ENCODE peak calls at places on chromosomes 4 and X, in six cellular contexts. One of them, this sample, is unnamed.

GRCh38 chr4:8123389-8123788 is 35.2 kb downstream of the ABLIM2 start:
- DNase-seq in brain microvascular endothelial cell: no peak
- DNase-seq in colonic mucosa: no peak
- DNase-seq in GM23338: no peak
- DNase-seq in fibroblast of the aortic adventitia: no peak
- DNase-seq in fibroblast of pulmonary artery: no peak
- DNase-seq in this sample: no peak

GRCh38 chr4:2887343-2887742 is 43.7 kb downstream of the ADD1 start:
- DNase-seq in brain microvascular endothelial cell: no peak
- DNase-seq in colonic mucosa: no peak
- DNase-seq in GM23338: no peak
- DNase-seq in fibroblast of the aortic adventitia: no peak
- DNase-seq in fibroblast of pulmonary artery: no peak
- DNase-seq in this sample: no peak

GRCh38 chrX:48972214-48973164 is 845 bp upstream of the KCND1 start:
- DNase-seq in brain microvascular endothelial cell: peak; percentile 37
- DNase-seq in colonic mucosa: peak; percentile 53
- DNase-seq in GM23338: peak; percentile 71
- DNase-seq in fibroblast of the aortic adventitia: peak; percentile 50
- DNase-seq in fibroblast of pulmonary artery: peak; percentile 57
- DNase-seq in this sample: no peak

GRCh38 chrX:113514906-113515305 is 674.3 kb upstream of the AMOT start:
- DNase-seq in brain microvascular endothelial cell: no peak
- DNase-seq in colonic mucosa: no peak
- DNase-seq in GM23338: peak; percentile 3
- DNase-seq in fibroblast of the aortic adventitia: no peak
- DNase-seq in fibroblast of pulmonary artery: no peak
- DNase-seq in this sample: no peak

GRCh38 chr4:40043786-40044185 is 12.9 kb upstream of the N4BP2 start:
- DNase-seq in brain microvascular endothelial cell: no peak
- DNase-seq in colonic mucosa: no peak
- DNase-seq in GM23338: no peak
- DNase-seq in fibroblast of the aortic adventitia: no peak
- DNase-seq in fibroblast of pulmonary artery: no peak
- DNase-seq in this sample: no peak

GRCh38 chr4:57018930-57019329 is 40.2 kb downstream of the POLR2B start:
- DNase-seq in brain microvascular endothelial cell: no peak
- DNase-seq in colonic mucosa: no peak
- DNase-seq in GM23338: no peak
- DNase-seq in fibroblast of the aortic adventitia: peak; percentile 48
- DNase-seq in fibroblast of pulmonary artery: peak; percentile 49
- DNase-seq in this sample: no peak

GRCh38 chr4:73770917-73771316 is 30.5 kb downstream of the CXCL8 start:
- DNase-seq in brain microvascular endothelial cell: no peak
- DNase-seq in colonic mucosa: peak; percentile 77
- DNase-seq in GM23338: no peak
- DNase-seq in fibroblast of the aortic adventitia: no peak
- DNase-seq in fibroblast of pulmonary artery: no peak
- DNase-seq in this sample: no peak

GRCh38 chr4:46329118-46329976 is 60.6 kb downstream of the GABRA2 start:
- DNase-seq in brain microvascular endothelial cell: no peak
- DNase-seq in colonic mucosa: peak; percentile 33
- DNase-seq in GM23338: peak; percentile 87
- DNase-seq in fibroblast of the aortic adventitia: no peak
- DNase-seq in fibroblast of pulmonary artery: peak; percentile 82
- DNase-seq in this sample: peak; percentile 46

GRCh38 chrX:78092296-78092695 is 11.8 kb upstream of the PGK1 start:
- DNase-seq in brain microvascular endothelial cell: peak; percentile 29
- DNase-seq in colonic mucosa: no peak
- DNase-seq in GM23338: peak; percentile 70
- DNase-seq in fibroblast of the aortic adventitia: peak; percentile 73
- DNase-seq in fibroblast of pulmonary artery: peak; percentile 67
- DNase-seq in this sample: no peak

GRCh38 chr4:94559351-94559806 is 107.6 kb downstream of the PDLIM5 start:
- DNase-seq in brain microvascular endothelial cell: peak; percentile 41
- DNase-seq in colonic mucosa: no peak
- DNase-seq in GM23338: no peak
- DNase-seq in fibroblast of the aortic adventitia: peak; percentile 69
- DNase-seq in fibroblast of pulmonary artery: no peak
- DNase-seq in this sample: no peak

GRCh38 chrX:117628381-117628780 is 488.2 kb downstream of the KLHL13 start:
- DNase-seq in brain microvascular endothelial cell: no peak
- DNase-seq in colonic mucosa: no peak
- DNase-seq in GM23338: no peak
- DNase-seq in fibroblast of the aortic adventitia: no peak
- DNase-seq in fibroblast of pulmonary artery: no peak
- DNase-seq in this sample: no peak

GRCh38 chr4:37685211-37685725 is 908 bp downstream of the RELL1 start:
- DNase-seq in brain microvascular endothelial cell: no peak
- DNase-seq in colonic mucosa: no peak
- DNase-seq in GM23338: peak; percentile 21
- DNase-seq in fibroblast of the aortic adventitia: peak; percentile 67
- DNase-seq in fibroblast of pulmonary artery: peak; percentile 55
- DNase-seq in this sample: no peak

GRCh38 chrX:13396887-13397286 is 77.0 kb upstream of the ATXN3L start:
- DNase-seq in brain microvascular endothelial cell: no peak
- DNase-seq in colonic mucosa: no peak
- DNase-seq in GM23338: no peak
- DNase-seq in fibroblast of the aortic adventitia: peak; percentile 69
- DNase-seq in fibroblast of pulmonary artery: peak; percentile 50
- DNase-seq in this sample: no peak

GRCh38 chr4:6498511-6499240 is 26.3 kb upstream of the PPP2R2C start:
- DNase-seq in brain microvascular endothelial cell: no peak
- DNase-seq in colonic mucosa: peak; percentile 10
- DNase-seq in GM23338: no peak
- DNase-seq in fibroblast of the aortic adventitia: no peak
- DNase-seq in fibroblast of pulmonary artery: no peak
- DNase-seq in this sample: no peak

GRCh38 chr4:24513718-24514117 is 70.6 kb downstream of the DHX15 start:
- DNase-seq in brain microvascular endothelial cell: no peak
- DNase-seq in colonic mucosa: no peak
- DNase-seq in GM23338: no peak
- DNase-seq in fibroblast of the aortic adventitia: no peak
- DNase-seq in fibroblast of pulmonary artery: no peak
- DNase-seq in this sample: no peak

GRCh38 chrX:41933546-41933945 is 10.2 kb upstream of the CASK start:
- DNase-seq in brain microvascular endothelial cell: no peak
- DNase-seq in colonic mucosa: no peak
- DNase-seq in GM23338: no peak
- DNase-seq in fibroblast of the aortic adventitia: no peak
- DNase-seq in fibroblast of pulmonary artery: no peak
- DNase-seq in this sample: no peak

GRCh38 chr4:37780444-37781133 is 45.9 kb upstream of the PGM2 start:
- DNase-seq in brain microvascular endothelial cell: peak; percentile 15
- DNase-seq in colonic mucosa: no peak
- DNase-seq in GM23338: peak; percentile 15
- DNase-seq in fibroblast of the aortic adventitia: peak; percentile 33
- DNase-seq in fibroblast of pulmonary artery: peak; percentile 52
- DNase-seq in this sample: peak; percentile 44

GRCh38 chr4:102827674-102828496 is 534 bp upstream of the UBE2D3 start:
- DNase-seq in brain microvascular endothelial cell: peak; percentile 100
- DNase-seq in colonic mucosa: peak; percentile 99
- DNase-seq in GM23338: peak; percentile 100
- DNase-seq in fibroblast of the aortic adventitia: peak; percentile 100
- DNase-seq in fibroblast of pulmonary artery: peak; percentile 100
- DNase-seq in this sample: peak; percentile 100

GRCh38 chr4:102824398-102824797 is 3.0 kb downstream of the UBE2D3 start:
- DNase-seq in brain microvascular endothelial cell: no peak
- DNase-seq in colonic mucosa: no peak
- DNase-seq in GM23338: no peak
- DNase-seq in fibroblast of the aortic adventitia: no peak
- DNase-seq in fibroblast of pulmonary artery: no peak
- DNase-seq in this sample: no peak

GRCh38 chr4:102826890-102827673 is at the start of gene UBE2D3:
- DNase-seq in brain microvascular endothelial cell: peak; percentile 94
- DNase-seq in colonic mucosa: peak; percentile 90
- DNase-seq in GM23338: peak; percentile 90
- DNase-seq in fibroblast of the aortic adventitia: peak; percentile 97
- DNase-seq in fibroblast of pulmonary artery: peak; percentile 98
- DNase-seq in this sample: peak; percentile 60

GRCh38 chr4:102825261-102826071 is 1.9 kb downstream of the UBE2D3 start:
- DNase-seq in brain microvascular endothelial cell: peak; percentile 56
- DNase-seq in colonic mucosa: peak; percentile 54
- DNase-seq in GM23338: peak; percentile 69
- DNase-seq in fibroblast of the aortic adventitia: peak; percentile 81
- DNase-seq in fibroblast of pulmonary artery: peak; percentile 79
- DNase-seq in this sample: peak; percentile 46

DNA sequence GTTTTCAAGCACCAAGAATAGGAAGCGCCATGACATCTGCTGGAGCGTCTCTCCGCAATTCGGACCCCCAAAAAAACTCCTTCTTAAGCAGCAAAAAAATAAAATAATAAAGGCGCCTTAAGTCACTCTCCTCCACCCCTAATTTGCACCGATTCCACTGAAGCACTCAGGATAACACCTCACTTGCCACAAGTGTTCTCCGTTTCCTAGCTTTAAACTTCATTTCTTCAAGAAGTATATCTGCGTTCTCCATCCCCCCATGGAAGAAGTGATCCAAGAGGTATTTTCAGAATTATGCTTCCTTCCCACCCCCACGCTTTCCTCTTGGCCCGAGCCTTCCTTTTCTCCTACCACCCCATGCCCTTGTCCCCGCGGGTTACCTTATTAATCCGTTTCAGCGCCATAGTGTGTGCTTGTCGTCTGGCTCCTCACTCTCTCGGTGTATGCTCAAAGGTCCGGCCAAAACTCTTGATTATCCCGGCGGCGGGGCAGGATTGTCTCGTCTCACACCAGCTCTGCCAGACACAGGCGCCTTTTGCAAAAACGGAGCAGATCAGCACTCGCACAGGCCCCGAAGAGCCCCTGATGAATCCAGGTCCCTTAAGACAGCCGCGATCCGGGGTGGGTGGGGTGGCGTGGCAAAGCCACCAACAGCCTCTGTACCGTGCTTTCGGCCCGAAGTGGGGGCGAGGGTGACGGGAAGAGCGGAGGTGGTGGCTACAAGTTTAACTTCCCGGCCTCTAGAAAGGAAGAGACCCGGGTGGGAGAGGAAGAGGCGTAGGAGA is 1.1 kb downstream of the UBE2D3 start:
- DNase-seq in brain microvascular endothelial cell: no peak
- DNase-seq in colonic mucosa: no peak
- DNase-seq in GM23338: no peak
- DNase-seq in fibroblast of the aortic adventitia: no peak
- DNase-seq in fibroblast of pulmonary artery: no peak
- DNase-seq in this sample: no peak
- H3K4me3 ChIP-seq in brain microvascular endothelial cell: peak overlapping the region; percentile 69
- H3K4me3 ChIP-seq in colonic mucosa: peak overlapping the region; percentile 82
- H3K4me3 ChIP-seq in GM23338: peak overlapping the region; percentile 84
- H3K4me3 ChIP-seq in fibroblast of the aortic adventitia: peak overlapping the region; percentile 85
- H3K4me3 ChIP-seq in fibroblast of pulmonary artery: peak overlapping the region; percentile 98
- H3K4me3 ChIP-seq in this sample: peak overlapping the region; percentile 76

GRCh38 chrX:125439194-125439849 is 119.7 kb downstream of the TEX13C start:
- DNase-seq in brain microvascular endothelial cell: no peak
- DNase-seq in colonic mucosa: no peak
- DNase-seq in GM23338: peak; percentile 35
- DNase-seq in fibroblast of the aortic adventitia: no peak
- DNase-seq in fibroblast of pulmonary artery: peak; percentile 0
- DNase-seq in this sample: no peak

GRCh38 chrX:125436855-125437254 is 117.2 kb downstream of the TEX13C start:
- DNase-seq in brain microvascular endothelial cell: no peak
- DNase-seq in colonic mucosa: no peak
- DNase-seq in GM23338: peak; percentile 50
- DNase-seq in fibroblast of the aortic adventitia: no peak
- DNase-seq in fibroblast of pulmonary artery: peak; percentile 15
- DNase-seq in this sample: no peak
- TF ChIP-seq CTCF in brain microvascular endothelial cell: no peak
- TF ChIP-seq CTCF in colonic mucosa: no peak
- TF ChIP-seq CTCF in GM23338: peak; percentile 53
- TF ChIP-seq CTCF in fibroblast of the aortic adventitia: no peak
- TF ChIP-seq CTCF in fibroblast of pulmonary artery: peak; percentile 5
- TF ChIP-seq CTCF in this sample: peak; percentile 44

DNA sequence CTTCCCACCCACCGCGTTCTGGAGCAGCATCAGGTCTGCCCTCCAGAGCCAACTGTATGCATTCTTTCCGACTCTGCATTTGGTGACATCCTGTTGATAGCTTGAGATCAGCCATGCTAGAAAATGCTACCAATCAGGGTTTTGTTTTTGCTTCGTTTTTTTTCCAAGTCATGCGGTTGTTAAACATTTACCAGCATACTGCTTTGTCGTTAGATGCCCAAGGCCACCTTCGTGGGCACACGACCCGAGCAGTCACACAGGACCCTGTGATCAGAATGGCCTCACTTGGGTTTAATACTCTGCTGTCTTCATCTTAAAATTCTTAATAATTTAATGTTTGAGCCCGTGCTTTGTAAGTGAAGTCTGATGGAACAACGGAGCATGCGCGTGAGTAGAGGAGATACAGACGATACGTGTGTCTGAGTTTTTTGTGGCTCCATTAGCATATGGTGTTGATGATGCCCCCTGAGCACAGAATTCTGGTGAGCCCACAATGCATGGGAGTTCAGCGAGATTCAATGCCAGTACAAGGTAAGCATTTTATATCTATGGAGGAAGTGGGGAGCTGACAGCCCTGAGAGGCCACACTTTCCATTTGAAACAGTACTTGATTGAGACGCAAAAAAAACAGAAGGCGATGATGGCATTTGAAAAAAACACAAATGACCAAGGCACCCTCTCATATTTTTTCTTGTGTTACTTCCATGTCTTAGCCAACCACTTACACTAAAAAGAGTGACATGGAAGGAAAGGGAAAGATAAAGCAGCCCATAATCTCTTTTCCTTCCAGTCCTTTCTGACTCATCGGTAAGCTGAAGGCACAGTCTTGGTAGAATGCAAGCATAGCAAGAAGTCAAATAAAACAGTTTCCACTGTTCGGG is 323.6 kb downstream of the BCOR start:
- DNase-seq in brain microvascular endothelial cell: no peak
- DNase-seq in colonic mucosa: no peak
- DNase-seq in GM23338: no peak
- DNase-seq in fibroblast of the aortic adventitia: peak; percentile 45
- DNase-seq in fibroblast of pulmonary artery: peak; percentile 80
- DNase-seq in this sample: no peak
- H3K4me3 ChIP-seq in brain microvascular endothelial cell: no peak overlapping the region
- H3K4me3 ChIP-seq in colonic mucosa: no peak overlapping the region
- H3K4me3 ChIP-seq in GM23338: no peak overlapping the region
- H3K4me3 ChIP-seq in fibroblast of the aortic adventitia: no peak overlapping the region
- H3K4me3 ChIP-seq in fibroblast of pulmonary artery: no peak overlapping the region
- H3K4me3 ChIP-seq in this sample: no peak overlapping the region

DNA sequence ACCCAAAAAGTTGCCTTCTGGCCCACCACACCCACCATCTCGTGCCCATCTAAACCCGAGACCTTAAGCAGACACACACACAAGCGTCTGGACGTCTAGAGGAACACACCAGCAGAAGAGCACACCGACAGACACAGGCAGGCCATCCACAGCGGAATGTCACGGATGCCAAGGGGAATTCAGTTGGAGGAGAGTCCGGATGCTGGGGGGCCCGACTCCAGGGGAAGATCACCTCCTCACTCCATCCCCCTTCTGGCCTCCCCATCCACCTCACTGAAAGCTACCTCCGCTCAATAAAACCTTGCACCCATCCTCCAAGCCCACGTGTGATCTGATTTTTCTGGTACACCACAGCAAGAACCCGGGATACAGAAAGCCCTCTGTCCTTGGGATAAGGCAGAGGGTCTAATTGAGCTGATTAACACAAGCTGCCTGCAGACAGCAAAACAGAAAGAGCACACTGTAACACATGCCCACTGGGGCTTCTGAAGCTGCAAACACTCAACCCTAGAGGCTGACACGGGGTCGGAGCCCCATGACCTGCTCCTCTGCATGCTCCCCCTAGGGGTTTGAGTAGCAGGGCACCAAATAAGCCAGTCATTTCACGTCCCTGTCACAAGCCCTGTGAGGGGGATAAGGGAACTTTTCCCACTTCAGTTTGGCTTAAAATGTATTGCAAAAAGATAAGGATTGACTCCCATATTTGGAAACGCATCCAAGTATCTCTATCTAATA is 339.6 kb upstream of the PCDH10 start:
- DNase-seq in brain microvascular endothelial cell: no peak
- DNase-seq in colonic mucosa: no peak
- DNase-seq in GM23338: peak; percentile 77
- DNase-seq in fibroblast of the aortic adventitia: no peak
- DNase-seq in fibroblast of pulmonary artery: no peak
- DNase-seq in this sample: no peak
- TF ChIP-seq CTCF in brain microvascular endothelial cell: peak; percentile 15
- TF ChIP-seq CTCF in colonic mucosa: no peak
- TF ChIP-seq CTCF in GM23338: peak; percentile 58
- TF ChIP-seq CTCF in fibroblast of the aortic adventitia: no peak
- TF ChIP-seq CTCF in fibroblast of pulmonary artery: no peak
- TF ChIP-seq CTCF in this sample: no peak

This sample was measured in LNCaP clone FGC.